ENCODE peak calls at places on chromosomes 7 and 10, in five cellular contexts. K is colonic mucosa, Q is right cardiac atrium, Y is fibroblast of lung, L is heart left ventricle. O is an unnamed sample. For H3K4me1, the result is how much of the 10 kb centered on the place peaks cover.

GRCh38 chr7:70307544-70308106 is 709.4 kb downstream of the AUTS2 start:
- DNase-seq in Y (peak), L (no peak), K (no peak), Q (no peak), O (no peak)

GRCh38 chr10:28925154-28925663 is 247.9 kb downstream of the BAMBI start:
- DNase-seq in Q (peak), Y (no peak), K (no peak), L (no peak), O (peak)

GRCh38 chr10:104120061-104120460 is 1.9 kb upstream of the SFR1 start:
- DNase-seq in Q (no peak), L (no peak), Y (peak), K (no peak), O (no peak)

GRCh38 chr10:111968624-111969023 is 214.9 kb downstream of the GPAM start:
- DNase-seq in Y (no peak), K (no peak), Q (no peak), L (no peak), O (no peak)

GRCh38 chr7:157255201-157255606 is 81.6 kb upstream of the DNAJB6 start:
- DNase-seq in L (no peak), K (no peak), Y (no peak), Q (no peak), O (no peak)

GRCh38 chr7:116356333-116356965 is 143.1 kb upstream of the CAV2 start:
- DNase-seq in K (no peak), Y (no peak), L (no peak), Q (no peak), O (no peak)

GRCh38 chr10:62582804-62583208 is 208.6 kb downstream of the ZNF365 start:
- DNase-seq in K (peak), Q (peak), L (peak), Y (peak), O (peak)

GRCh38 chr10:62076872-62077271 is 175.4 kb downstream of the ARID5B start:
- DNase-seq in Y (peak), Q (no peak), K (no peak), L (no peak), O (no peak)

GRCh38 chr7:2195403-2196246 is 37.1 kb downstream of the MAD1L1 start:
- DNase-seq in Q (no peak), K (no peak), Y (no peak), L (peak), O (no peak)

GRCh38 chr10:6388261-6388893 is 185.6 kb downstream of the PFKFB3 start:
- DNase-seq in L (no peak), Q (no peak), K (no peak), Y (no peak), O (no peak)

GRCh38 chr10:12448729-12449391 is 99.5 kb downstream of the CAMK1D start:
- DNase-seq in Q (no peak), L (no peak), Y (peak), K (no peak), O (no peak)

GRCh38 chr7:90067171-90067570 is 87.1 kb upstream of the STEAP1 start:
- DNase-seq in Y (no peak), L (no peak), K (no peak), Q (no peak), O (no peak)

GRCh38 chr7:47153076-47153475 is 428.8 kb downstream of the TNS3 start:
- DNase-seq in K (peak), Y (peak), Q (no peak), L (peak), O (no peak)

GRCh38 chr10:114987995-114988394 is 50.0 kb downstream of the TRUB1 start:
- DNase-seq in Q (no peak), Y (peak), L (no peak), K (no peak), O (no peak)

GRCh38 chr7:47128719-47129118 is 453.2 kb downstream of the TNS3 start:
- DNase-seq in Y (no peak), L (no peak), Q (no peak), K (no peak), O (no peak)

GRCh38 chr7:44381494-44382220 is 56.3 kb upstream of the CAMK2B start:
- DNase-seq in Y (no peak), Q (no peak), K (peak), L (no peak), O (peak)

DNA sequence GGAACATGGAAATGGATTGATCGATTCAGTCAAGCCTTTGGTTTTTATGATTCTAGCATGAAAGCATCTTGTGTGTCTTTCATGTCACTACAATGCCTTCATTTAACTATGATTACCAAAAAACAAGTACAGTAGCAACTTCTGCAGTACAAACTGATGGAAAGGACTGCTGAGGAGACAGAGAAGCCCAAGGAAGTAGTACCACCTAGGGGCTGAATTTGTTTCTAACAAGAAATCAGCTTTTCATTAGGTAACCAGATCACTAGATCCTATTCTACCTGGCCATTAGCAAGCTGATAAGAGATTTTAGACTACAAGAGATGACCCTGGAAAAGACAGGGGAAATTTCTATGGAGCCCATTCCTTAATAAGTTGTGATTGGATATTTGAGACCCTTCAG is 3.2 kb upstream of the IFIT1 start:
- DNase-seq in L (no peak), K (no peak), Y (peak), Q (no peak), O (peak)
- H3K4me1 ChIP-seq in L (under half), K (under half), Y (under half), Q (under half), O (under half)

DNA sequence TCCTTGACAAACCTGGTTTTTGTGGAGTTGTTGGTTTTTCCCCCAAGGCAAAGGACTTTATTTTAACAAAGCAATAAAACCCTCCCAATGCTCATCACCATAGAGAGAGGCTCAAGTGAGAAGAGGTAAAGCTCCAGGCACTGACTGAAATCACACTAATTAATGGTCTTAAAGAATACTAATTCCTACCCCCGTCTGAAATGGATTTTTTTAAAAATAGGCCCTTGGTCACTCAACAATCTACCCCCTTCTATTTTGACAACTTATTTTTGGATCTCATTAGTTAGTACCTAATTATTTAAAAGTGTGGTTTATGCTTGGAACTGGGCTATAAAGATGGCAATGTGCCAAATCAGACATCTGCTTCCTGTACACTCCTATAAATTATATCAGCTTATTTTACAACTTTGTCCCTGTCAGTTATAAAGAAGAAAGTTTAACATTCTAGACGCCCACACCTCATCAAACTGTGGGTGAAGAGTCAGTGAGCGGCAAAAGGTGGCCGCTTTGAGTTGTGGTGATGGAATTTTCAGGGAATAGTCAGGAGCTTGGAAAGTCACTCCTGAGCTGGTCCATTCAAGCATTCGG is 10.6 kb downstream of the GLI3 start:
- DNase-seq in K (no peak), Y (peak), Q (no peak), L (no peak), O (no peak)
- H3K4me1 ChIP-seq in K (under half), Y (under half), Q (under half), L (under half), O (under half)

GRCh38 chr7:96982586-96982985 is 22.8 kb upstream of the DLX6 start:
- DNase-seq in Y (no peak), Q (no peak), L (no peak), K (no peak), O (no peak)
- H3K4me1 ChIP-seq in Y (under half), Q (under half), L (under half), K (under half), O (under half)

DNA sequence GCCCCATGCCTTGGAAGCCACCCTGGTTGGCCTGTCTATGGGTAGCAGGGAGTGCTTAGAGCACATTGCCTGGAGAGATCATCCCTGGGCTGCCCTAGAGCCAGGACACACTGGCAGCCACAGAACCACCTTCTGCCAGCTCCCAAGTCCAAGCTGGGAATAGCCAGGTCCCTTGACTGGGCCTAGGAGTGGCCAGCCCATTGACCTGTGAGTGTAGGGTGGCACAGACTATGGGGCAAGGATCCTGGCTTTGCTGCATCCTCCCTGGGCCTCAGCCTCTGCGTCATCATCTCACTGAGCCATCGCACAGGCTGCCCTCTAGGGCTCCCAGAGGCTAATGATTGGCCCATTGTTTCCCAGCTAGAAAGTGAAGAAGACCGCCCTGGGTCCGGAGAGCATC is 7.0 kb downstream of the AQP1 start:
- DNase-seq in Q (peak), Y (no peak), L (no peak), K (no peak), O (no peak)
- H3K4me1 ChIP-seq in Q (under half), Y (under half), L (half or more), K (under half), O (half or more)

GRCh38 chr10:81784111-81784597 is 90.8 kb upstream of the NRG3 start:
- DNase-seq in Q (no peak), L (no peak), K (no peak), Y (no peak), O (no peak)
- H3K4me1 ChIP-seq in Q (under half), L (under half), K (under half), Y (under half), O (under half)

GRCh38 chr7:121083790-121084251 is 95.3 kb downstream of the CPED1 start:
- DNase-seq in Q (no peak), Y (peak), K (no peak), L (no peak), O (no peak)

GRCh38 chr7:121083138-121083789 is 94.8 kb downstream of the CPED1 start:
- DNase-seq in Y (peak), Q (no peak), K (no peak), L (no peak), O (no peak)

GRCh38 chr7:121085922-121086321 is 97.4 kb downstream of the CPED1 start:
- DNase-seq in L (no peak), Y (peak), K (no peak), Q (no peak), O (no peak)

GRCh38 chr7:121084256-121084655 is 95.7 kb downstream of the CPED1 start:
- DNase-seq in Y (peak), K (no peak), Q (no peak), L (no peak), O (no peak)

DNA sequence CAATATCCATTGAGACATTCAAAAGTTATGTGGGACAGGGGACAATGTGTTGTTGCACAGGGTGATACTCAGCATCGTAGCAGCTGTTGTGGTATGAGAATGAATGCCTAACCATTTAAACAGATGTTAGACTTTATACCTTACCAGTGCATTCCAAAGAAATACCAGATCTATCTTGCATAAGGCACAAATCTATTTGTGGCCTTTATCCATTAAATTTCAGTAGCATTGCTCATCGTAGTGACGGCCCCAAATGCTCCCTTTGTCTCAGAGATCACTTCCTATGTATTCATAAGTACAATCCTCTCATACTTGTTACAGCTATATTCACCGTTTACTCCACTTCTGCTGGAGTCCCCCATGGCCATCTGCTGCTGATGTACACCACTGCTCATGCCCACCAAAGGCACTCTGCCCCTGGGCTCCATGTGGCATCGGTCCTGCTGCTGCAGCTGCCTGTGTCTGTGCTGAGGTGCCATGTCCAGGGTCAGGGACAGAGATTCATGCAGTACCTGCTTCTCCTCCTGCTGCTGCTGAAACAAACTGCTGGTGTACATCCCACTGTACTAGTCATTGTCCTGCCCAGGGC is 96.3 kb downstream of the CPED1 start:
- DNase-seq in K (no peak), L (no peak), Q (no peak), Y (peak), O (no peak)
- H3K4me1 ChIP-seq in K (under half), L (under half), Q (under half), Y (under half), O (under half)

DNA sequence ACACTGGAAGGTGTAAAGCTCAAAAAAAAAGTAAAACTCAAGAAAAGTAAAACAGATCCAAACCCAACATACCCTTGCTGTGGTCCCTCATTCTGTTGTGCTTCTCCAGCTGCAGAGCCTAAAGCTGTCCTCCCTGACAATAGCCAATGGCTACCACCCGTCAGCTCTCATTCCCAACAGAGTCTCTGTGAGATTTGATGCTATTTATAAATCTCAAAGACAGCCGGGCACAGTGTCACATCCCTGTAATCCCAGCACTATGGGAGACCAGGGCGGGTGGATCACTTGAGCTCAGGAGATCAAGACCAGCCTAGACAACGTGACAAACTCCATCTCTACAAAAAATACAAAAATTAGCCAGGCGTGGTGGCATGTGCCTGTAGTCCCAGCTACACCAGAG is 116.0 kb downstream of the KMT2E start:
- DNase-seq in L (no peak), Y (no peak), Q (no peak), K (no peak), O (peak)
- H3K4me1 ChIP-seq in L (under half), Y (under half), Q (under half), K (under half), O (under half)

GRCh38 chr7:143410523-143411004 is 1.9 kb upstream of the EPHA1 start:
- DNase-seq in Q (peak), Y (peak), K (no peak), L (peak), O (no peak)

GRCh38 chr7:143407296-143408246 is 1.1 kb downstream of the EPHA1 start:
- DNase-seq in L (no peak), K (no peak), Y (no peak), Q (no peak), O (no peak)

GRCh38 chr7:143408247-143408685 is 390 bp downstream of the EPHA1 start:
- DNase-seq in L (peak), Q (no peak), K (no peak), Y (no peak), O (no peak)

GRCh38 chr7:143405671-143406352 is 2.8 kb downstream of the EPHA1 start:
- DNase-seq in K (no peak), L (no peak), Q (no peak), Y (peak), O (no peak)

GRCh38 chr7:143408686-143409551 is at the start of gene EPHA1:
- DNase-seq in Y (no peak), K (peak), L (peak), Q (no peak), O (no peak)
- H3K4me1 ChIP-seq in Y (under half), K (under half), L (under half), Q (under half), O (under half)

GRCh38 chr7:66776800-66777468 is 36.4 kb downstream of the RABGEF1 start:
- DNase-seq in L (no peak), Q (no peak), Y (no peak), K (no peak), O (no peak)
- H3K4me1 ChIP-seq in L (under half), Q (under half), Y (under half), K (under half), O (under half)

O was measured in esophagus muscularis mucosa.